ENCODE peak calls at places on chromosomes 4 and X, in eight cellular contexts. G, B, U, N, C, P, X and S are unnamed samples.

GRCh38 chr4:107444-108429 is 16.6 kb upstream of the ZNF718 start:
- DNase-seq in P (no peak), G (no peak), N (no peak), B (no peak), X (no peak), U (no peak), C (no peak), S (no peak)

GRCh38 chr4:95284668-95285067 is 264.1 kb downstream of the UNC5C start:
- DNase-seq in U (peak; percentile 27), P (no peak), C (no peak), X (no peak), B (no peak), N (no peak), G (no peak), S (no peak)

GRCh38 chrX:37800762-37801161 is 20.9 kb downstream of the CYBB start:
- DNase-seq in B (no peak), P (no peak), G (no peak), C (no peak), X (no peak), U (no peak), N (no peak), S (no peak)

GRCh38 chr4:120922390-120923200 is at the start of gene PRDM5:
- DNase-seq in C (peak; percentile 58), G (peak; percentile 56), P (peak; percentile 75), U (peak; percentile 21), X (peak; percentile 52), N (peak; percentile 20), B (peak; percentile 62), S (peak; percentile 37)

GRCh38 chr4:71570492-71570891 is 213.4 kb downstream of the GC start:
- DNase-seq in U (no peak), X (no peak), N (no peak), C (no peak), B (no peak), P (no peak), G (no peak), S (no peak)

GRCh38 chr4:8593268-8594096 is 917 bp downstream of the CPZ start:
- DNase-seq in G (no peak), N (no peak), C (no peak), P (no peak), X (no peak), U (no peak), B (peak; percentile 32), S (peak; percentile 6)

GRCh38 chr4:161254375-161254774 is 909.4 kb downstream of the FSTL5 start:
- DNase-seq in G (no peak), P (no peak), C (no peak), N (no peak), X (no peak), B (no peak), U (peak; percentile 35), S (no peak)

GRCh38 chrX:50111762-50112161 is 89.0 kb downstream of the AKAP4 start:
- DNase-seq in N (no peak), B (no peak), G (no peak), X (no peak), C (no peak), P (no peak), U (no peak), S (no peak)

GRCh38 chrX:104151037-104151436 is 5.8 kb downstream of the SLC25A53 start:
- DNase-seq in G (no peak), U (no peak), P (no peak), B (no peak), C (no peak), X (no peak), N (no peak), S (no peak)

GRCh38 chrX:17860179-17860780 is 818 bp downstream of the RAI2 start:
- DNase-seq in B (no peak), P (peak; percentile 16), C (no peak), U (no peak), N (no peak), X (peak; percentile 1), G (no peak), S (no peak)

GRCh38 chrX:120136128-120136527 is 20.4 kb upstream of the RHOXF1 start:
- DNase-seq in P (no peak), C (no peak), B (no peak), G (no peak), X (no peak), U (no peak), N (no peak), S (no peak)

GRCh38 chr4:184921456-184921855 is 95.7 kb upstream of the ACSL1 start:
- DNase-seq in C (no peak), P (no peak), B (no peak), N (no peak), X (no peak), U (no peak), G (no peak), S (no peak)

GRCh38 chr4:77817304-77818076 is 1.7 kb downstream of the CNOT6L start:
- DNase-seq in N (no peak), P (no peak), C (no peak), U (no peak), X (no peak), G (no peak), B (no peak), S (no peak)

GRCh38 chr4:184163813-184164212 is 53.9 kb downstream of the ENPP6 start:
- DNase-seq in U (peak; percentile 45), P (no peak), N (peak; percentile 22), G (peak; percentile 41), X (peak; percentile 5), C (peak; percentile 45), B (no peak), S (no peak)

GRCh38 chr4:94621491-94622080 is 136.2 kb upstream of the BMPR1B start:
- DNase-seq in C (peak; percentile 49), G (no peak), U (peak; percentile 67), N (peak; percentile 48), B (peak; percentile 30), P (no peak), X (peak; percentile 64), S (no peak)

GRCh38 chr4:83285022-83285387 is 407 bp upstream of the COQ2 start:
- DNase-seq in X (peak; percentile 74), C (peak; percentile 22), U (peak; percentile 8), G (no peak), B (no peak), N (peak; percentile 33), P (no peak), S (no peak)

GRCh38 chr4:150250293-150250997 is 172.2 kb downstream of the DCLK2 start:
- DNase-seq in X (no peak), N (no peak), C (no peak), P (no peak), B (no peak), G (no peak), U (no peak), S (no peak)

GRCh38 chr4:173485164-173485563 is 44.9 kb downstream of the HAND2 start:
- DNase-seq in C (no peak), U (no peak), N (no peak), X (no peak), B (no peak), G (no peak), P (no peak), S (no peak)

GRCh38 chr4:85755285-85755684 is 280.3 kb downstream of the ARHGAP24 start:
- DNase-seq in U (no peak), P (no peak), B (no peak), G (no peak), X (no peak), C (no peak), N (no peak), S (no peak)

GRCh38 chrX:11532291-11533075 is 133.2 kb downstream of the ARHGAP6 start:
- DNase-seq in X (no peak), B (no peak), C (no peak), U (peak; percentile 37), P (no peak), G (no peak), N (no peak), S (no peak)

GRCh38 chr4:147101678-147102077 is 156.0 kb upstream of the TTC29 start:
- DNase-seq in N (no peak), G (no peak), U (no peak), C (no peak), X (peak; percentile 28), P (no peak), B (no peak), S (no peak)

GRCh38 chrX:9141496-9141895 is 107.6 kb upstream of the FAM9B start:
- DNase-seq in U (no peak), C (peak; percentile 13), G (no peak), B (peak; percentile 21), P (no peak), X (no peak), N (no peak), S (no peak)

GRCh38 chr4:181760560-181760959 is 482.6 kb upstream of the TENM3 start:
- DNase-seq in X (no peak), U (no peak), P (no peak), N (no peak), G (no peak), B (no peak), C (no peak), S (no peak)
- H3K27ac ChIP-seq in X (no peak overlapping the region), U (no peak overlapping the region), P (no peak overlapping the region), N (no peak overlapping the region), G (no peak overlapping the region), B (no peak overlapping the region), C (no peak overlapping the region), S (no peak overlapping the region)

DNA sequence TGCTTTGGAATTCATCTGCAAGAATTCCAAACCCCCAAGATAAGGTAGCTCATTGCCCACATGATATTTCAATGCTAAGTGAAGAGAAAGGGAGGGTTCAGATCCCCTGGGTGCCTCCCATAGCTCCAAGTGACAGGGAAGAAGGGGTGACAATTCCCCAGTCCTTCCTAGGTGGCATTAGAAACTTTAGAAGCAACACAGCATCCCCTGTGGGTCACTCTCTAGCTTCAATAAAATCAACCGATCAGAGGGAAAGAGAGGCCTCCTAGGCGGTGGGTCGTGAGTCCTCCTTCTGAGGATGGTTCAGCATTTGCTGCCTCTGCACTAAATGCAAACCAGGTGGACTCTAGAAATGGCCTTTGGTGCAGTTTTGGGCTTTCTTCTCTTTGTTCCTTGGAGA is 84.5 kb downstream of the MGST2 start:
- DNase-seq in G (no peak), N (no peak), B (no peak), U (no peak), C (no peak), X (no peak), P (no peak), S (no peak)
- H3K27ac ChIP-seq in G (no peak overlapping the region), N (no peak overlapping the region), B (no peak overlapping the region), U (no peak overlapping the region), C (no peak overlapping the region), X (no peak overlapping the region), P (no peak overlapping the region), S (no peak overlapping the region)

GRCh38 chr4:168826620-168827019 is 183.4 kb downstream of the CBR4 start:
- DNase-seq in C (no peak), U (no peak), N (no peak), G (no peak), B (no peak), P (no peak), X (no peak), S (no peak)

GRCh38 chr4:168817418-168817817 is 192.6 kb downstream of the CBR4 start:
- DNase-seq in C (no peak), X (peak; percentile 28), B (no peak), N (no peak), P (no peak), U (no peak), G (no peak), S (no peak)

GRCh38 chr4:168825975-168826374 is 184.1 kb downstream of the CBR4 start:
- DNase-seq in P (no peak), U (no peak), X (no peak), N (no peak), G (no peak), C (no peak), B (no peak), S (no peak)

GRCh38 chr4:168822481-168822880 is 187.6 kb downstream of the CBR4 start:
- DNase-seq in C (no peak), N (no peak), X (no peak), G (no peak), P (no peak), B (no peak), U (no peak), S (no peak)
- H3K27ac ChIP-seq in C (no peak overlapping the region), N (no peak overlapping the region), X (no peak overlapping the region), G (no peak overlapping the region), P (no peak overlapping the region), B (no peak overlapping the region), U (no peak overlapping the region), S (no peak overlapping the region)

GRCh38 chrX:10390187-10390586 is 230.2 kb downstream of the MID1 start:
- DNase-seq in G (no peak), P (no peak), N (no peak), B (no peak), C (no peak), U (no peak), X (no peak), S (no peak)
- H3K27ac ChIP-seq in G (no peak overlapping the region), P (no peak overlapping the region), N (no peak overlapping the region), B (no peak overlapping the region), C (no peak overlapping the region), U (no peak overlapping the region), X (no peak overlapping the region), S (no peak overlapping the region)